ENCODE peak calls at places on chromosome 6, in ten cellular contexts. One of them, this sample, is unnamed.

GRCh38 chr6:13709698-13710551 is 1.7 kb downstream of the RANBP9 start:
- DNase-seq in AG10803: peak
- DNase-seq in lower leg skin: no peak
- DNase-seq in GM12865: peak
- DNase-seq in testis: no peak
- DNase-seq in IMR-90: peak
- DNase-seq in left lung: no peak
- DNase-seq in foreskin fibroblast: no peak
- DNase-seq in fibroblast of mammary gland: peak
- DNase-seq in tibial nerve: no peak
- DNase-seq in this sample: no peak

GRCh38 chr6:6320901-6321300 is 439 bp upstream of the F13A1 start:
- DNase-seq in AG10803: peak
- DNase-seq in lower leg skin: no peak
- DNase-seq in GM12865: no peak
- DNase-seq in testis: no peak
- DNase-seq in IMR-90: no peak
- DNase-seq in left lung: peak
- DNase-seq in foreskin fibroblast: no peak
- DNase-seq in fibroblast of mammary gland: no peak
- DNase-seq in tibial nerve: no peak
- DNase-seq in this sample: no peak

GRCh38 chr6:26158581-26159416 is 71.6 kb downstream of the HFE start:
- DNase-seq in AG10803: peak
- DNase-seq in lower leg skin: peak
- DNase-seq in GM12865: peak
- DNase-seq in testis: peak
- DNase-seq in IMR-90: peak
- DNase-seq in left lung: peak
- DNase-seq in foreskin fibroblast: no peak
- DNase-seq in fibroblast of mammary gland: peak
- DNase-seq in tibial nerve: peak
- DNase-seq in this sample: peak

GRCh38 chr6:135506270-135506997 is 8.9 kb upstream of the AHI1 start:
- DNase-seq in AG10803: peak
- DNase-seq in lower leg skin: no peak
- DNase-seq in GM12865: peak
- DNase-seq in testis: no peak
- DNase-seq in IMR-90: peak
- DNase-seq in left lung: no peak
- DNase-seq in foreskin fibroblast: no peak
- DNase-seq in fibroblast of mammary gland: peak
- DNase-seq in tibial nerve: no peak
- DNase-seq in this sample: no peak

GRCh38 chr6:108952776-108953486 is 104.7 kb downstream of the ARMC2 start:
- DNase-seq in AG10803: no peak
- DNase-seq in lower leg skin: no peak
- DNase-seq in GM12865: no peak
- DNase-seq in testis: no peak
- DNase-seq in IMR-90: no peak
- DNase-seq in left lung: peak
- DNase-seq in foreskin fibroblast: no peak
- DNase-seq in fibroblast of mammary gland: peak
- DNase-seq in tibial nerve: no peak
- DNase-seq in this sample: no peak

GRCh38 chr6:159761135-159761872 is 541 bp upstream of the ACAT2 start:
- DNase-seq in AG10803: no peak
- DNase-seq in lower leg skin: peak
- DNase-seq in GM12865: peak
- DNase-seq in testis: peak
- DNase-seq in IMR-90: no peak
- DNase-seq in left lung: peak
- DNase-seq in foreskin fibroblast: no peak
- DNase-seq in fibroblast of mammary gland: peak
- DNase-seq in tibial nerve: peak
- DNase-seq in this sample: peak

GRCh38 chr6:132041706-132042105 is 90.5 kb upstream of the CCN2 start:
- DNase-seq in AG10803: no peak
- DNase-seq in lower leg skin: no peak
- DNase-seq in GM12865: no peak
- DNase-seq in testis: no peak
- DNase-seq in IMR-90: peak
- DNase-seq in left lung: no peak
- DNase-seq in foreskin fibroblast: no peak
- DNase-seq in fibroblast of mammary gland: peak
- DNase-seq in tibial nerve: no peak
- DNase-seq in this sample: no peak

GRCh38 chr6:113414511-113414910 is 442.6 kb upstream of the MARCKS start:
- DNase-seq in AG10803: peak
- DNase-seq in lower leg skin: no peak
- DNase-seq in GM12865: peak
- DNase-seq in testis: peak
- DNase-seq in IMR-90: peak
- DNase-seq in left lung: no peak
- DNase-seq in foreskin fibroblast: peak
- DNase-seq in fibroblast of mammary gland: peak
- DNase-seq in tibial nerve: peak
- DNase-seq in this sample: no peak

GRCh38 chr6:72657798-72658197 is 35.9 kb downstream of the KCNQ5 start:
- DNase-seq in AG10803: peak
- DNase-seq in lower leg skin: no peak
- DNase-seq in GM12865: no peak
- DNase-seq in testis: no peak
- DNase-seq in IMR-90: peak
- DNase-seq in left lung: no peak
- DNase-seq in foreskin fibroblast: peak
- DNase-seq in fibroblast of mammary gland: peak
- DNase-seq in tibial nerve: no peak
- DNase-seq in this sample: no peak

DNA sequence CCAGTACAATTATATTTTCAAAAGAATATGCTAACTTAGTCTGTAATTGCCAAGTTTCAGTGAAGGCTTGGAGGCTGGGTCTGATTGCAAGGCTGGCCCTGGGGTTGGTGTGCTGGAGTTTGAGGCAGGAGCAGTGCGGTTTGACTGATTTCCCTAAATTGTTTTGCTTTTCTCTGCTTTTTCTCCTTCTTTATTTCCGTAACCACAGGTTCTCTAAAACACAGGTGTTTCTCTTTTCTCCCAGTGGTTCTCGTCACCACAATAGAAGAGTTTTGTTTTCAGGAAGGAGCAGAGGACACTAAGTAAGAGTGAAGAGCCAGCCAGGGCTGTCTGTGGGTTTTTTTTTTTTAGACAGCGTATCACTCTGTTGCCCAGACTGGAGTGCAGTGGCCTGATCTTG is 8.2 kb upstream of the SNX9 start:
- DNase-seq in AG10803: no peak
- DNase-seq in lower leg skin: no peak
- DNase-seq in GM12865: peak
- DNase-seq in testis: no peak
- DNase-seq in IMR-90: no peak
- DNase-seq in left lung: no peak
- DNase-seq in foreskin fibroblast: no peak
- DNase-seq in fibroblast of mammary gland: no peak
- DNase-seq in tibial nerve: no peak
- DNase-seq in this sample: no peak
- H3K4me3 ChIP-seq in AG10803: no peak
- H3K4me3 ChIP-seq in lower leg skin: no peak
- H3K4me3 ChIP-seq in GM12865: no peak
- H3K4me3 ChIP-seq in testis: no peak
- H3K4me3 ChIP-seq in IMR-90: no peak
- H3K4me3 ChIP-seq in left lung: no peak
- H3K4me3 ChIP-seq in foreskin fibroblast: no peak
- H3K4me3 ChIP-seq in fibroblast of mammary gland: no peak
- H3K4me3 ChIP-seq in tibial nerve: no peak
- H3K4me3 ChIP-seq in this sample: no peak

GRCh38 chr6:52284131-52284459 is 447 bp downstream of the MCM3 start:
- DNase-seq in AG10803: no peak
- DNase-seq in lower leg skin: no peak
- DNase-seq in GM12865: peak
- DNase-seq in testis: peak
- DNase-seq in IMR-90: peak
- DNase-seq in left lung: no peak
- DNase-seq in foreskin fibroblast: peak
- DNase-seq in fibroblast of mammary gland: peak
- DNase-seq in tibial nerve: peak
- DNase-seq in this sample: no peak

GRCh38 chr6:52288216-52288615 is 3.7 kb upstream of the MCM3 start:
- DNase-seq in AG10803: no peak
- DNase-seq in lower leg skin: no peak
- DNase-seq in GM12865: no peak
- DNase-seq in testis: no peak
- DNase-seq in IMR-90: no peak
- DNase-seq in left lung: no peak
- DNase-seq in foreskin fibroblast: no peak
- DNase-seq in fibroblast of mammary gland: no peak
- DNase-seq in tibial nerve: no peak
- DNase-seq in this sample: no peak

GRCh38 chr6:52285174-52286068 is 879 bp upstream of the MCM3 start:
- DNase-seq in AG10803: peak
- DNase-seq in lower leg skin: no peak
- DNase-seq in GM12865: peak
- DNase-seq in testis: no peak
- DNase-seq in IMR-90: peak
- DNase-seq in left lung: no peak
- DNase-seq in foreskin fibroblast: peak
- DNase-seq in fibroblast of mammary gland: peak
- DNase-seq in tibial nerve: no peak
- DNase-seq in this sample: no peak

GRCh38 chr6:52284460-52285173 is at the start of gene MCM3:
- DNase-seq in AG10803: peak
- DNase-seq in lower leg skin: peak
- DNase-seq in GM12865: peak
- DNase-seq in testis: peak
- DNase-seq in IMR-90: peak
- DNase-seq in left lung: peak
- DNase-seq in foreskin fibroblast: peak
- DNase-seq in fibroblast of mammary gland: peak
- DNase-seq in tibial nerve: peak
- DNase-seq in this sample: peak

DNA sequence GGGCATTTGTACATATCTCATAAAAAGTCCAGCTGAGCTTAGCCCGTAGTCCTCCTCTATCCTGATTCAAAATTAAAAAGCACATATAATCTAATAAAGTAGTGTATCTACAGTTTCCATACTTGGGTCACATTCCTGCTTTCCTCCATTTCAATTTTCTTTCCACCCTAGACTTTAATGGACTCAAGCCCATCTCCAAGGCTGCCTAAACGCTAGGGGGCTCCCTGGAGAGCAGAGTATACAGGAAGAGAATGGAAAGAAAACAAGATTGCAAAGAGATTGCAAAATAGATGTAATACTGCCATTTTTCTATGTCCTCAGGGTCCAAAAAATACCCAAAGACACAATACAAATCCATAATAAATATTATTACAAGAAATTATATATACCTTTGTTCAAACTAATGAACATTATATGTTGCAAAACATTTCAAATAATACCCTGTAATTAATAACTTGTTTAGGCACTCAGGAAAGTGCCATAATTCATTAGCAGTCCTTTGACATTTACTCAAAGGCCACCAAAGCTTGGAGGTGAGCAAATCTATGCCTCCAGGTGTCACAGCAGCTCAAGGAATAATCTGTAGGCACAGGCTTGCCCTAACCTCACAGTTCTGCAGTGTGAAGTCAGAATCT is 2.4 kb upstream of the MCM3 start:
- DNase-seq in AG10803: peak
- DNase-seq in lower leg skin: no peak
- DNase-seq in GM12865: peak
- DNase-seq in testis: peak
- DNase-seq in IMR-90: peak
- DNase-seq in left lung: no peak
- DNase-seq in foreskin fibroblast: peak
- DNase-seq in fibroblast of mammary gland: peak
- DNase-seq in tibial nerve: peak
- DNase-seq in this sample: peak
- TF ChIP-seq CTCF in AG10803: peak
- TF ChIP-seq CTCF in lower leg skin: no peak
- TF ChIP-seq CTCF in GM12865: peak
- TF ChIP-seq CTCF in testis: peak
- TF ChIP-seq CTCF in IMR-90: peak
- TF ChIP-seq CTCF in left lung: peak
- TF ChIP-seq CTCF in foreskin fibroblast: peak
- TF ChIP-seq CTCF in fibroblast of mammary gland: peak
- TF ChIP-seq CTCF in tibial nerve: peak
- TF ChIP-seq CTCF in this sample: peak

DNA sequence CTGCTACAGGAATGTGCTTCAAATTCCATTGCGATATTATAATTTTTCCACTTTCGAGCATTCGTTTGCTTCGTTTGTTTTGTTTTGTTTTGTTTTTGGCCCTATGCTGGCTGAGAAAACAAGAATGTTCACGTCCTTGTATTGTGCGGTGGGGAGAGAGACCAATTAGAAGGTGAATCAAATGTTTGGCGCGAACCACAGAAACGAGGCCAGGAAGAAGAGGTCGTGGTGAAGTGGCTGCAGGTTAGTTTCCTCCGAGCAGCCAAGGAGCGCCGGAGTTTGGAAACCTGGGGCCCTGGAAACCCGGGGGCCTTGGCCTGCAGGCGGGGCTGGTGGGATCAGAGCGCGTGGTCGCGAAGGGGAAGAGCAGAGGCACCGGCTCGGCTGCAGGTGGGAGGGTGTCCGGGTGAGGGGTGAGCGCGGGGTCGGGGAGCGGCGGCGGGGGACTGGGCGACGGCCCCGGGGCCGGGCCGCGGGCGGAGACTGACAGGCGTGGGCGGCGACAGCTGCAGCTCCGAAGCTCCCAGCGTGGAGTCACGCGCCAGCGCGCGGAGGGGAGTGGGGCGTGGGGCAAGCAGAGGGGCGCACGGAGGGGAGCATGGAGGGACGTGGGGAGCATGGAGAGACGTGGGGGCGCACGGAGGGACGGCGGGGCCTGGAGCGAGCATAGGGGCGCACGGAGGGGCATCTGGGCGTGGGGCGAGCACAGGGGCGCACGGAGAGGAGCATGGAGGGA is 141.5 kb upstream of the PDE10A start:
- DNase-seq in AG10803: peak
- DNase-seq in lower leg skin: peak
- DNase-seq in GM12865: no peak
- DNase-seq in testis: peak
- DNase-seq in IMR-90: no peak
- DNase-seq in left lung: no peak
- DNase-seq in foreskin fibroblast: no peak
- DNase-seq in fibroblast of mammary gland: peak
- DNase-seq in tibial nerve: no peak
- DNase-seq in this sample: no peak
- H3K4me3 ChIP-seq in AG10803: no peak
- H3K4me3 ChIP-seq in lower leg skin: peak
- H3K4me3 ChIP-seq in GM12865: no peak
- H3K4me3 ChIP-seq in testis: peak
- H3K4me3 ChIP-seq in IMR-90: peak
- H3K4me3 ChIP-seq in left lung: peak
- H3K4me3 ChIP-seq in foreskin fibroblast: no peak
- H3K4me3 ChIP-seq in fibroblast of mammary gland: no peak
- H3K4me3 ChIP-seq in tibial nerve: peak
- H3K4me3 ChIP-seq in this sample: peak

DNA sequence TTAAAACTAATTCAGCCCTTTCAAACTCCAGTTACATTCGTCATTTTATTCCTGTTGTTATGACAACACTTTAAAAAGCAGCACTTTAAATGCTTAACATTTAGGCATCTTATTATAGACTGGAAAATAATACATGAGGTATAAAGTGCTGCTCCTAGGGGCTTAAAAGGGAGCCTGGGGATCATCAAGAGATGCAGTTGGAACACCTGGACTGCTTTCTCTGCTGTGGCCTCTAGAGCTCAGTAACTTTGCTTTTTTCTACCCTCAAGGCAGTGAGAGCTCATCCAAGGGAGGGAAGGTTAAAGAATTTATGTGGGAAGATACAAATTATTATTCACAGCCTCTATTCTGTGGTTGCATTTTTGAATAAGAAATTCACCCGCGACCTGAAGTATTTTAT is 46.8 kb downstream of the RIPOR2 start:
- DNase-seq in AG10803: no peak
- DNase-seq in lower leg skin: no peak
- DNase-seq in GM12865: no peak
- DNase-seq in testis: no peak
- DNase-seq in IMR-90: no peak
- DNase-seq in left lung: no peak
- DNase-seq in foreskin fibroblast: no peak
- DNase-seq in fibroblast of mammary gland: no peak
- DNase-seq in tibial nerve: no peak
- DNase-seq in this sample: no peak
- TF ChIP-seq CTCF in AG10803: no peak
- TF ChIP-seq CTCF in lower leg skin: no peak
- TF ChIP-seq CTCF in GM12865: no peak
- TF ChIP-seq CTCF in testis: no peak
- TF ChIP-seq CTCF in IMR-90: no peak
- TF ChIP-seq CTCF in left lung: no peak
- TF ChIP-seq CTCF in foreskin fibroblast: no peak
- TF ChIP-seq CTCF in fibroblast of mammary gland: no peak
- TF ChIP-seq CTCF in tibial nerve: no peak
- TF ChIP-seq CTCF in this sample: no peak